ENCODE peak calls at places on chromosomes 2 and 18, in nine cellular contexts. T is GM12878, K is activated B cell treated with CpG ODN at 0.5 μM for 24 hours, E is osteocyte, B is AG10803, N is HFF-Myc, L is endodermal cell, G is brain microvascular endothelial cell, F is pancreas. Y is an unnamed sample.

GRCh38 chr2:106057206-106057605 is 136.9 kb downstream of the UXS1 start:
- DNase-seq in K (no peak), T (no peak), F (no peak), N (no peak), B (no peak), G (no peak), E (no peak), L (no peak), Y (no peak)

GRCh38 chr2:145094353-145094752 is 574.4 kb upstream of the ZEB2 start:
- DNase-seq in K (no peak), F (no peak), G (no peak), L (no peak), N (no peak), T (no peak), B (peak), E (no peak), Y (no peak)

GRCh38 chr2:85806358-85807118 is 52.7 kb downstream of the ATOH8 start:
- DNase-seq in B (no peak), L (no peak), E (no peak), F (no peak), T (no peak), G (no peak), N (no peak), K (no peak), Y (no peak)

GRCh38 chr2:80328033-80328635 is 23.6 kb upstream of the LRRTM1 start:
- DNase-seq in E (no peak), L (peak), K (no peak), G (no peak), B (no peak), F (no peak), N (no peak), T (no peak), Y (no peak)

GRCh38 chr18:596288-596881 is 403 bp upstream of the CLUL1 start:
- DNase-seq in G (no peak), L (peak), B (no peak), N (no peak), E (no peak), T (no peak), F (peak), K (no peak), Y (peak)

GRCh38 chr2:195595825-195596224 is 61.2 kb upstream of the SLC39A10 start:
- DNase-seq in L (no peak), E (no peak), N (no peak), K (no peak), F (no peak), T (no peak), G (no peak), B (no peak), Y (no peak)

GRCh38 chr2:224807153-224807964 is 91.2 kb upstream of the CCDC195 start:
- DNase-seq in G (no peak), K (no peak), T (no peak), B (no peak), F (no peak), N (no peak), E (no peak), L (no peak), Y (no peak)

GRCh38 chr2:52659536-52659935 is 1108.1 kb upstream of the CHAC2 start:
- DNase-seq in K (no peak), N (no peak), L (no peak), G (peak), T (no peak), B (no peak), F (no peak), E (no peak), Y (no peak)

GRCh38 chr2:176126929-176127768 is 2.4 kb upstream of the HOXD8 start:
- DNase-seq in K (peak), L (peak), B (peak), G (peak), T (no peak), N (peak), F (peak), E (no peak), Y (no peak)

GRCh38 chr2:170715062-170715931 is at the start of gene SP5:
- DNase-seq in E (peak), G (peak), B (no peak), K (peak), F (peak), N (no peak), L (peak), T (no peak), Y (no peak)

GRCh38 chr2:28765316-28765715 is 13.7 kb downstream of the PPP1CB start:
- DNase-seq in L (no peak), F (no peak), K (no peak), N (no peak), G (peak), B (peak), E (no peak), T (no peak), Y (no peak)

GRCh38 chr2:20571644-20572215 is 79.2 kb downstream of the HS1BP3 start:
- DNase-seq in G (no peak), L (no peak), N (no peak), T (no peak), B (no peak), K (no peak), E (no peak), F (no peak), Y (no peak)

GRCh38 chr2:101803128-101803527 is 105.6 kb downstream of the MAP4K4 start:
- DNase-seq in N (no peak), B (peak), F (no peak), E (no peak), K (no peak), T (no peak), G (peak), L (no peak), Y (no peak)

GRCh38 chr2:188573453-188573852 is 281.8 kb downstream of the GULP1 start:
- DNase-seq in F (no peak), L (no peak), K (no peak), N (no peak), E (no peak), G (no peak), B (no peak), T (no peak), Y (no peak)

GRCh38 chr18:76494541-76495403 is at the start of gene ZNF516:
- DNase-seq in E (no peak), K (peak), G (no peak), T (no peak), L (peak), F (peak), N (no peak), B (peak), Y (no peak)

GRCh38 chr2:148933456-148933855 is 58.4 kb downstream of the KIF5C start:
- DNase-seq in N (no peak), G (no peak), B (no peak), K (no peak), E (no peak), F (no peak), T (no peak), L (no peak), Y (no peak)

GRCh38 chr18:12421732-12422131 is 14.0 kb downstream of the PRELID3A start:
- DNase-seq in F (no peak), E (no peak), K (no peak), G (no peak), B (no peak), L (no peak), T (no peak), N (no peak), Y (no peak)

GRCh38 chr2:150974864-150975263 is 286.8 kb downstream of the RBM43 start:
- DNase-seq in F (no peak), L (no peak), N (no peak), G (no peak), K (no peak), B (no peak), E (no peak), T (no peak), Y (no peak)

GRCh38 chr2:71691747-71692455 is 238.5 kb downstream of the DYSF start:
- DNase-seq in F (no peak), E (no peak), G (peak), B (peak), T (no peak), K (no peak), N (no peak), L (peak), Y (no peak)

GRCh38 chr2:132415256-132416079 is 1.1 kb upstream of the GPR39 start:
- DNase-seq in N (peak), L (no peak), F (no peak), T (no peak), G (no peak), B (peak), K (no peak), E (no peak), Y (no peak)

GRCh38 chr2:67446504-67446911 is 49.4 kb downstream of the ETAA1 start:
- DNase-seq in G (peak), L (no peak), T (no peak), N (no peak), B (no peak), K (no peak), E (no peak), F (no peak), Y (no peak)

GRCh38 chr2:12486205-12487118 is 230.3 kb upstream of the TRIB2 start:
- DNase-seq in N (no peak), K (no peak), B (peak), E (no peak), G (no peak), F (no peak), L (peak), T (no peak), Y (no peak)

GRCh38 chr2:85799215-85799956 is 45.6 kb downstream of the ATOH8 start:
- DNase-seq in G (no peak), B (no peak), T (no peak), K (peak), N (no peak), L (peak), F (no peak), E (no peak), Y (no peak)

GRCh38 chr2:126220336-126220735 is 435.6 kb upstream of the GYPC start:
- DNase-seq in T (no peak), B (no peak), G (peak), N (no peak), L (no peak), K (no peak), E (no peak), F (no peak), Y (no peak)

GRCh38 chr2:210584834-210585233 is 28.4 kb downstream of the CPS1 start:
- DNase-seq in E (no peak), K (no peak), N (no peak), G (peak), L (no peak), B (no peak), T (no peak), F (no peak), Y (no peak)

GRCh38 chr18:47724186-47724975 is 206.1 kb downstream of the SMAD2 start:
- DNase-seq in L (peak), B (no peak), T (no peak), F (no peak), G (no peak), E (no peak), K (no peak), N (no peak), Y (no peak)

DNA sequence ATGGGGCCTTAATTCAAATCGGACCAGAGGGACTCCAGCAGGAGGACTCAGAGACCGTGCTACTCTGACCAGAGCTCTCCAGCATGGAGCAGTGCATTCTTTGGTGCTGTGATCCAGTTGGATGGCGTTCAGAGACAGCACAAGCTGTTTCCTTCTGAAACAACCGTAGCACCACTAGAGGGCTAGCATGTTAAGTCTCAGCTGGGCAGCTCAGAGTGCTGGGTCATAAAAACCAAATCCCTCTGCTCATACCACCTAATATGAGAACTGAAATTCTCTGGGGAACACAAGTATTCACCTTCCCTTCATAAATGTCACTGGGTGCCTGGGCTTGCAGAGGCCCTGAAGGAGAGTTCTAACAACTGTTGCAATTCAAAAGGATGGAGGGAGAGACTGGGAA is 97.7 kb upstream of the TFCP2L1 start:
- DNase-seq in N (no peak), E (no peak), L (peak), F (no peak), K (no peak), G (no peak), T (no peak), B (no peak), Y (no peak)
- TF ChIP-seq CTCF in N (peak), E (no peak), L (peak), F (no peak), K (no peak), G (peak), T (peak), B (no peak), Y (peak)

GRCh38 chr2:215794829-215795546 is 218.4 kb downstream of the MREG start:
- DNase-seq in T (no peak), E (no peak), N (no peak), G (no peak), F (no peak), B (no peak), K (no peak), L (peak), Y (no peak)
- TF ChIP-seq CTCF in T (no peak), E (peak), N (no peak), G (peak), F (no peak), B (no peak), K (no peak), L (peak), Y (no peak)

GRCh38 chr18:55491606-55492005 is 96.4 kb downstream of the TCF4 start:
- DNase-seq in L (no peak), G (no peak), T (no peak), E (no peak), B (no peak), N (no peak), K (no peak), F (no peak), Y (no peak)
- TF ChIP-seq CTCF in L (no peak), G (no peak), T (no peak), E (no peak), B (no peak), N (no peak), K (no peak), F (no peak), Y (no peak)

GRCh38 chr2:217527586-217528202 is 475.1 kb downstream of the TNS1 start:
- DNase-seq in F (no peak), T (no peak), K (no peak), N (no peak), B (peak), G (no peak), E (no peak), L (no peak), Y (no peak)
- TF ChIP-seq CTCF in F (no peak), T (no peak), K (no peak), N (no peak), B (peak), G (no peak), E (no peak), L (no peak), Y (no peak)

DNA sequence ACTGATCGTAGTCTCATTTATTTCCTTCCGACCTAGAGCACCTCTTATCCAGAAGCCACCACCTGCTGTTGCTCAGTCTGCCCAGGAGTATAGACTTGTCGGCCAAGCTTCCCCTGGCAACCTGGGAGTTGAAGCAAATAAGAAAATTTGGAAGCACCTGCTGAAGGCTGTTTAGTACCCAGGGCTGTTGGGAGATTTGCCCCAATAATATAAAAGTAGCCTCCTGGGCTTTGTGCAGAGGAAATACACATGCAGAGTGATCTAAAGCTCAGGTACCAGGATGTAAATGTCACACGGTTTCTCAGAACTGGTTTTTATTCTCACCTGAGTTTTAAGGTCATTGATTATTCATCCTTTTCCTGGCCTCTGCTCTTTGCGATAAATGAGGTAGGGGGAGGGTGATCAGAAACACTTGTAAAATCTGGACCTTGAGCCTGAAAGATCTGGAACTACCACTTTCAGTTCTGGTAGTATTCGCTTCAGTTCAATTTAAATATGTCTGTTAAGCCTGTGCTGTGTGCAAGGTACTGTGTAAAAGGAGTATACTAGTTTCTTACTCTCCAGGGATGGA is 796 bp upstream of the COX7A2L start:
- DNase-seq in B (no peak), E (no peak), L (no peak), F (no peak), N (no peak), K (no peak), G (no peak), T (no peak), Y (no peak)
- TF ChIP-seq CTCF in B (no peak), E (no peak), L (peak), F (no peak), N (no peak), K (no peak), G (no peak), T (no peak), Y (no peak)

GRCh38 chr18:10033038-10033437 is 119.2 kb downstream of the VAPA start:
- DNase-seq in F (peak), T (no peak), K (no peak), N (no peak), G (no peak), E (no peak), L (no peak), B (no peak), Y (no peak)

GRCh38 chr18:10030816-10031541 is 117.2 kb downstream of the VAPA start:
- DNase-seq in E (no peak), B (no peak), L (peak), N (no peak), F (no peak), T (no peak), K (no peak), G (no peak), Y (no peak)

GRCh38 chr18:10035306-10035991 is 121.6 kb downstream of the VAPA start:
- DNase-seq in B (peak), E (no peak), N (no peak), T (no peak), G (no peak), K (no peak), F (peak), L (peak), Y (no peak)

GRCh38 chr18:10029711-10030110 is 115.9 kb downstream of the VAPA start:
- DNase-seq in E (no peak), F (no peak), B (no peak), G (no peak), T (no peak), N (no peak), L (peak), K (no peak), Y (no peak)

GRCh38 chr18:10032331-10032979 is 118.6 kb downstream of the VAPA start:
- DNase-seq in F (no peak), L (peak), K (peak), T (no peak), N (no peak), B (no peak), G (no peak), E (no peak), Y (no peak)
- TF ChIP-seq CTCF in F (no peak), L (peak), K (no peak), T (no peak), N (no peak), B (no peak), G (peak), E (peak), Y (no peak)

GRCh38 chr2:24339856-24340262 is 20.5 kb downstream of the ITSN2 start:
- DNase-seq in K (no peak), B (no peak), G (no peak), L (no peak), T (no peak), E (no peak), N (no peak), F (no peak), Y (no peak)

GRCh38 chr2:24342110-24342910 is 18.0 kb downstream of the ITSN2 start:
- DNase-seq in K (no peak), T (peak), E (no peak), B (peak), L (no peak), N (no peak), F (no peak), G (peak), Y (no peak)

GRCh38 chr2:24334245-24334633 is 26.1 kb downstream of the ITSN2 start:
- DNase-seq in E (no peak), B (peak), L (no peak), T (no peak), G (no peak), N (no peak), F (no peak), K (no peak), Y (no peak)

GRCh38 chr2:24333019-24333540 is 27.3 kb downstream of the ITSN2 start:
- DNase-seq in G (no peak), K (no peak), N (no peak), L (no peak), T (no peak), F (no peak), B (no peak), E (no peak), Y (no peak)

GRCh38 chr2:24337958-24338357 is 22.4 kb downstream of the ITSN2 start:
- DNase-seq in K (no peak), T (no peak), E (no peak), N (no peak), F (no peak), B (no peak), G (no peak), L (no peak), Y (no peak)
- TF ChIP-seq CTCF in K (no peak), T (no peak), E (no peak), N (no peak), F (no peak), B (no peak), G (peak), L (peak), Y (no peak)

DNA sequence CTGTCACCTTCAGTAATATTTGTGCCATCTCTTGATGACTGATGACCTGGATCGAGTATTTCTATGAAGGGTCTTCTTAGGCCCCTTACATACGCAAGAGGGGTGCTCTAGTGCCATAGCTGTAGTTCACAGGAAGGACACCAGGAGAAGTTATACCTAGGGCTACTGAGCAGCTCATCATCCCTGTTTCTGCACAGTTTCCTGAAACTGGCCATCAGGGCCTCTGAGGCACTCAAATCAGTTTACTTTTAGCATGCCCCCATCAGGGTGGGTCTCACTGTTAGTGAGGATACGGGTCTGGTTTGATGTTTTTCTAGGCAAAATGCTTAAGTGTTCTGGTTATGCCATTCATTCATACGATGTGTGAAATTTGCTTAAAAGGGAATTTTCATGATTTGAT is 20.0 kb upstream of the FBLN7 start:
- DNase-seq in T (no peak), G (no peak), L (no peak), F (no peak), N (no peak), K (no peak), E (no peak), B (no peak), Y (no peak)
- TF ChIP-seq CTCF in T (no peak), G (peak), L (peak), F (no peak), N (no peak), K (no peak), E (no peak), B (peak), Y (no peak)

GRCh38 chr18:56314396-56314795 is 324.0 kb downstream of the TXNL1 start:
- DNase-seq in N (no peak), T (no peak), G (no peak), L (no peak), F (no peak), K (no peak), E (no peak), B (peak), Y (no peak)
- TF ChIP-seq CTCF in N (peak), T (peak), G (no peak), L (no peak), F (no peak), K (no peak), E (peak), B (peak), Y (peak)

Y was measured in GM12864.